ENCODE peak calls at places on chromosomes 2 and 18, in eight cellular contexts. K, S, A, N, D, Y, J and U are unnamed samples.

GRCh38 chr18:31983020-31983419 is 35.6 kb upstream of the RNF125 start:
- DNase-seq in K (peak; percentile 44), S (no peak), A (no peak), N (no peak), D (no peak), Y (no peak), J (no peak), U (no peak)

GRCh38 chr2:58981237-58981636 is 740.1 kb upstream of the FANCL start:
- DNase-seq in K (no peak), S (no peak), A (no peak), N (no peak), D (no peak), Y (no peak), J (no peak), U (no peak)

GRCh38 chr2:15293262-15293937 is 267.7 kb downstream of the NBAS start:
- DNase-seq in K (no peak), S (no peak), A (no peak), N (no peak), D (no peak), Y (no peak), J (no peak), U (no peak)

GRCh38 chr2:99066075-99066557 is 75.4 kb upstream of the C2orf15 start:
- DNase-seq in K (no peak), S (no peak), A (peak; percentile 59), N (no peak), D (no peak), Y (peak; percentile 27), J (peak; percentile 70), U (peak; percentile 48)

GRCh38 chr2:20050712-20051517 is 513 bp downstream of the LAPTM4A start:
- DNase-seq in K (peak; percentile 53), S (peak; percentile 37), A (peak; percentile 77), N (no peak), D (no peak), Y (peak; percentile 39), J (peak; percentile 69), U (peak; percentile 70)

GRCh38 chr2:9594361-9595063 is 36.3 kb downstream of the YWHAQ start:
- DNase-seq in K (no peak), S (peak; percentile 28), A (no peak), N (no peak), D (peak; percentile 43), Y (peak; percentile 39), J (peak; percentile 21), U (peak; percentile 84)

GRCh38 chr2:6692061-6692460 is 173.6 kb downstream of the CMPK2 start:
- DNase-seq in K (no peak), S (no peak), A (no peak), N (no peak), D (no peak), Y (no peak), J (no peak), U (peak; percentile 0)

GRCh38 chr2:192267484-192267883 is 72.8 kb upstream of the TMEFF2 start:
- DNase-seq in K (no peak), S (no peak), A (no peak), N (no peak), D (peak; percentile 22), Y (no peak), J (no peak), U (peak; percentile 86)

GRCh38 chr2:147149589-147150245 is 695.1 kb upstream of the ACVR2A start:
- DNase-seq in K (no peak), S (no peak), A (no peak), N (no peak), D (no peak), Y (no peak), J (no peak), U (no peak)

GRCh38 chr2:170145675-170146432 is 32.1 kb upstream of the MYO3B start:
- DNase-seq in K (no peak), S (no peak), A (no peak), N (no peak), D (no peak), Y (no peak), J (no peak), U (no peak)

GRCh38 chr18:54222922-54223567 is 1.4 kb downstream of the MBD2 start:
- DNase-seq in K (no peak), S (no peak), A (peak; percentile 82), N (no peak), D (no peak), Y (no peak), J (peak; percentile 91), U (no peak)

GRCh38 chr2:69300650-69301049 is 86.4 kb downstream of the GFPT1 start:
- DNase-seq in K (no peak), S (no peak), A (no peak), N (no peak), D (no peak), Y (no peak), J (no peak), U (no peak)

GRCh38 chr2:122851972-122852531 is 1096.6 kb downstream of the TSN start:
- DNase-seq in K (no peak), S (no peak), A (no peak), N (no peak), D (no peak), Y (no peak), J (no peak), U (no peak)

GRCh38 chr2:176270100-176270750 is 983 bp downstream of the MTX2 start:
- DNase-seq in K (no peak), S (no peak), A (no peak), N (no peak), D (no peak), Y (no peak), J (no peak), U (no peak)

GRCh38 chr2:130808482-130809268 is 28.0 kb upstream of the ARHGEF4 start:
- DNase-seq in K (no peak), S (no peak), A (no peak), N (no peak), D (no peak), Y (no peak), J (no peak), U (no peak)

GRCh38 chr2:51995293-51995692 is 963.4 kb upstream of the NRXN1 start:
- DNase-seq in K (no peak), S (no peak), A (no peak), N (no peak), D (peak; percentile 33), Y (no peak), J (no peak), U (peak; percentile 83)

DNA sequence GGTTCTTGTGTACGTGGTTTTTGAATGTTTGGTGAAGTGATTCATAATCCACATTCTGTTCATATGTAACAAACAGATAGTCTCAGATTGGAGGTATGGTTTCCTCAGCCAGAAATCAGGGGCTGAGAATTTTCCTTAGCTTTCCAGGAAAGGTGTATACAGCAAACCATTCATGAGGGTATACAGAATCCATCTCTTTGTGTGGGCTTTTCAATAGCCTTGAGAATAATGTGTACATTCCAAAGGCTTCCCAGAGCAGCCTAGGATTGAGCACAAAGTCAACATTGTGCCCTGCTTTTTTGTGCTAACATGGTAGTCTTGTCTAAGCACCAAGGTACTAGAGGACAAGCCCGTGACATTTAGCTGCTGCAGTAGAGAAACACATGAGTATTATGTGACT is 322.1 kb upstream of the TANK start:
- DNase-seq in K (no peak), S (no peak), A (no peak), N (no peak), D (no peak), Y (no peak), J (no peak), U (no peak)
- H3K4me3 ChIP-seq in K (no peak overlapping the region), S (no peak overlapping the region), A (no peak overlapping the region), N (no peak overlapping the region), D (no peak overlapping the region), Y (no peak overlapping the region), J (no peak overlapping the region), U (no peak overlapping the region)

DNA sequence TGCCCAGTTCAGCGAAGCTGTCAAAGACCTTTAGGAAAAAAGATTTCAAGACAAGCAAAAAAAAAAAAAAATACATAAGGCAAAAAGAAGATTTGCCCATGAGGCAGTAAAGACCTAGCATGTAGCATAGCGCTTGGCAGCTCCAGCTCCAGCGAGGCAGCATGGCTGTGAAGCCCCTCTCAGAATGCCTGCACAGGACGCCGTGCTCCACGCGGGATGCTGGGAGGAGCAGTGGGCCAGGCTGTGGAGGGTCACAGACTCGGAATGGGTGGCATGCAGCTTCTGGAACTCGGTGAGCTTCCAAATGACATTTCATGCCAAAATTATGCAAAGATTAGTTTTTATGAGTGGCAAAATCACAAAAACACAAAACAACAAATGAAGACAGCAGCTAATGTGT is 267.3 kb downstream of the ZNF516 start:
- DNase-seq in K (no peak), S (no peak), A (no peak), N (no peak), D (no peak), Y (no peak), J (no peak), U (no peak)
- TF ChIP-seq CTCF in K (no peak), S (no peak), A (no peak), N (no peak), D (no peak), Y (no peak), J (no peak), U (no peak)

DNA sequence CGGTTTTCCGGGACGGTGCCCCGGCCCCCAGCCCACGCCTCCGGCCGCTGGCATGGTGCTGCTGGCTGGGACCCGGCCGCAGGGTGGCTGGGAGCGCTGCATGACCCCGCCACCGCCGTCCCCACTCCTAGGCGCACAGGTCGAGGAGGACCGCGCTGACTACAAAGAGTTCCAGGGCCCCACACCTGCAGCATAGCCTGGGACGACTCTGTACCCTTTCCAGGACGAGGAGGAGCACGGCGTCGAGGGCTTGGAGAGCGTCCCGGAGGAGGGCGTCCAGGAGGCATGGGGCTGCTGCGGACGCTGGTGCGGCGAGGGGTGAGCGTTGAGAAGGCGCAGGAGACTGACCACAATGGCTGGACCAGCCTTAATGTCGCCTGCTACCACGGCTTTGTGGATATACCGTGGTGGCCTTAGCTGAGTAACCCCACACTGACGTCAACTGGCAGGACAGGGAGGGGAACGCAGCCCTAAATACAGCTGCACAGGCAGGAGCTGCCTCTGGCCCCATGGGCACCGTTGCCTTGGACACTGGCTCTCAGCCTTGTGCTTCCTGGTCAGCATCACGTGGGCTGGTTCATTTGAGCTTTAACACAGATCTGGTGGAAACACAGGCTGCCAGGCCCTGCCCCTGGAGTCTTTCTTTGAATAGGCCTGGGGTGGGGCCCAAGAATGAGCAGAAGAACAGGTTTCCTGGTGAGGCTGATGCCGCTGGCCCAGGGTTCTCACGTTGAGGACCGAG is 40.9 kb upstream of the TRIM43B start:
- DNase-seq in K (no peak), S (no peak), A (no peak), N (no peak), D (no peak), Y (peak; percentile 29), J (peak; percentile 49), U (no peak)
- H3K4me3 ChIP-seq in K (peak overlapping the region; percentile 89), S (no peak overlapping the region), A (no peak overlapping the region), N (peak overlapping the region; percentile 74), D (peak overlapping the region; percentile 86), Y (no peak overlapping the region), J (peak overlapping the region; percentile 95), U (no peak overlapping the region)

GRCh38 chr2:141399270-141399669 is 731.5 kb downstream of the LRP1B start:
- DNase-seq in K (no peak), S (no peak), A (peak; percentile 1), N (no peak), D (no peak), Y (no peak), J (peak; percentile 16), U (peak; percentile 13)
- TF ChIP-seq CTCF in K (peak; percentile 50), S (no peak), A (peak; percentile 59), N (no peak), D (peak; percentile 44), Y (no peak), J (peak; percentile 32), U (peak; percentile 72)

GRCh38 chr2:53859354-53860159 is at the start of gene GPR75:
- DNase-seq in K (peak; percentile 70), S (peak; percentile 24), A (no peak), N (no peak), D (no peak), Y (peak; percentile 54), J (no peak), U (peak; percentile 26)
- H3K4me3 ChIP-seq in K (peak within 1 kb of the TSS; percentile 67), S (peak within 1 kb of the TSS; percentile 42), A (no peak within 1 kb of the TSS), N (peak within 1 kb of the TSS; percentile 55), D (peak within 1 kb of the TSS; percentile 50), Y (no peak within 1 kb of the TSS), J (no peak within 1 kb of the TSS), U (peak within 1 kb of the TSS; percentile 40)

GRCh38 chr2:85602476-85603234 is at the start of gene TMEM150A:
- DNase-seq in K (peak; percentile 96), S (peak; percentile 92), A (peak; percentile 92), N (peak; percentile 95), D (no peak), Y (peak; percentile 94), J (peak; percentile 92), U (peak; percentile 92)
- TF ChIP-seq CTCF in K (peak; percentile 41), S (peak; percentile 74), A (peak; percentile 53), N (peak; percentile 23), D (peak; percentile 28), Y (no peak), J (peak; percentile 38), U (peak; percentile 13)